ENCODE peak calls at places on chromosome 1, in four cellular contexts. Z is tibial nerve, U is uterus, V is brain microvascular endothelial cell. S is an unnamed sample. For H3K27me3, the result is how much of the 10 kb centered on the place peaks cover.

GRCh38 chr1:41765109-41765655 is 153.5 kb downstream of the HIVEP3 start:
- DNase-seq in Z (no peak), U (no peak), V (no peak), S (peak)

GRCh38 chr1:9302745-9303524 is 10.2 kb downstream of the SPSB1 start:
- DNase-seq in Z (no peak), U (peak), V (peak), S (no peak)

GRCh38 chr1:167935252-167936067 is 1.0 kb upstream of the DCAF6 start:
- DNase-seq in Z (peak), U (peak), V (peak), S (no peak)

GRCh38 chr1:156126701-156127534 is 12.4 kb downstream of the LMNA start:
- DNase-seq in Z (no peak), U (peak), V (peak), S (peak)

GRCh38 chr1:208030320-208031091 is 119.6 kb upstream of the CD34 start:
- DNase-seq in Z (no peak), U (peak), V (peak), S (peak)

GRCh38 chr1:164801246-164801731 is 242.3 kb downstream of the PBX1 start:
- DNase-seq in Z (no peak), U (no peak), V (no peak), S (no peak)

GRCh38 chr1:183251101-183251958 is 65.3 kb downstream of the LAMC2 start:
- DNase-seq in Z (no peak), U (no peak), V (no peak), S (no peak)

GRCh38 chr1:63005812-63006211 is 221.9 kb downstream of the ATG4C start:
- DNase-seq in Z (no peak), U (no peak), V (no peak), S (no peak)

GRCh38 chr1:110631836-110632620 is 25.9 kb upstream of the KCNA2 start:
- DNase-seq in Z (no peak), U (no peak), V (no peak), S (no peak)

GRCh38 chr1:103525607-103526507 is at the start of gene RNPC3:
- DNase-seq in Z (peak), U (peak), V (peak), S (peak)
- TF ChIP-seq CTCF in Z (no peak), U (no peak), V (peak), S (no peak)

GRCh38 chr1:19310720-19311502 is 1.0 kb downstream of the AKR7A2 start:
- DNase-seq in Z (no peak), U (no peak), V (no peak), S (peak)
- H3K27me3 ChIP-seq in Z (under half), U (under half), V (under half), S (under half)

GRCh38 chr1:66492424-66492823 is 41.5 kb upstream of the SGIP1 start:
- DNase-seq in Z (no peak), U (no peak), V (no peak), S (no peak)

GRCh38 chr1:66489972-66490601 is 43.9 kb upstream of the SGIP1 start:
- DNase-seq in Z (no peak), U (no peak), V (no peak), S (peak)

GRCh38 chr1:66493731-66494130 is 40.2 kb upstream of the SGIP1 start:
- DNase-seq in Z (no peak), U (no peak), V (no peak), S (no peak)

GRCh38 chr1:66489146-66489545 is 44.8 kb upstream of the SGIP1 start:
- DNase-seq in Z (no peak), U (no peak), V (peak), S (no peak)

DNA sequence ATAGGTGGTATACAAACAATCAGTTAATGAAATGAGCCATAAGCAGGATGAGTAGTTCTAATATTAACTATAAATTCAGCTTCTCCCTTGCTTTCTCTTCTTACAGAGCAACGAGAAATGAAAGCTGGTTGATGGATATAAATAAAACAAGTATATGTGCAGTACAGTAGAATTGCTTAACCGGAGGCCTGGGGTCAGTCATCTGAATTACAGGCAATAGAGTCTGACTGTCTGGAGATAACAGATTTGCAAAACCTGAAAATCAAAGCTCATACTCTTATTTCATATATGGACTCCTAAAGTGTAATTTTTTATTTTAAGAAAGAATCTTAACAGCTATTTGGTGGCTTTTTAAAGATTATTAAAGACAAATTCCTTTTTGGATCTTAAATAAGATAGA is 43.1 kb upstream of the SGIP1 start:
- DNase-seq in Z (peak), U (no peak), V (peak), S (no peak)
- TF ChIP-seq CTCF in Z (no peak), U (no peak), V (no peak), S (no peak)

GRCh38 chr1:205547932-205548827 is 43.7 kb downstream of the CDK18 start:
- DNase-seq in Z (no peak), U (no peak), V (no peak), S (no peak)
- H3K27me3 ChIP-seq in Z (under half), U (under half), V (under half), S (under half)

GRCh38 chr1:176559474-176560390 is 96.8 kb downstream of the PAPPA2 start:
- DNase-seq in Z (peak), U (peak), V (peak), S (peak)
- TF ChIP-seq CTCF in Z (peak), U (peak), V (peak), S (peak)

DNA sequence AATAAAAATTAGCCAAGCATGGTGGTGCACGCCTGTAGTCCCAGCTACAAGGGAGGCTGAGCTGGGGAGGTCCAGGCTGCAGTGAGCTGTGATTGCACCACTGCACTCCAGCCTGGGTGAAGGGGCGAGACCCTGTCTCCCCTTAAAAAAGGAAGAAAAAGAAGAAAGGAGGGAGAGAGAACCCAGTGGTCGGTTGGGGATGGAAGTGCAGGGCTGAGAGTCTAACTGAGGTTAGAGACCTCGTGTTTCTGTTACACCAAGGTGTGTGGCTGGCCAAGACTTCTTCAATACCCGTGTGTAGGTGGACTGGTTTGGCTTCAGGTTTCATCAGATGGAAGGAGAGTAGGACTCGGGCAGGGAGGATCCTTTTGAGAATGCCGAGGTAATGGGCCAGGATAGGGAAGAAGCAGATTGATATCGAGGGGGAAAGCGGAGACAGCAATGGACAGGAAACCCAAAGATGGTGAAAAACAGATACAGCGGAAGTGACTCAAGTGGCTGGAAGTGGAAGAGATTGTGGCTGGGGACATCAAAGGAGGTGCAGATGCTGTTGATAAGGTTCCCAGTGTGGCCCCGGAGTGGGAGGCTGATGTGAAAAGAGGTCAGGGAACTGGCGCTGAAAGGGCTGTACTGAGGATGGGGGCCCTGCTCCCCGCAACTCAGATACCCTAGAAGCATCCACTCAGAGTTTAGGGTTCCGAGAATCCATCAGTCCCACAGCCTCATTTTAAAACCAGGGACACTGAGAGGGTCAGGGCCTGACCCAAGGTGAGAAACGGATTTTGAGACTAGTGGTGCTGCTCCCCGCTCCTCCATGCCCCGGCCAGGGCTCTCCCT is 681 bp upstream of the UBXN10 start:
- DNase-seq in Z (no peak), U (no peak), V (no peak), S (no peak)
- H3K27me3 ChIP-seq in Z (under half), U (under half), V (under half), S (under half)